ENCODE peak calls at places on chromosomes 1 and 21, in nine cellular contexts. X is H1, D is astrocyte, I is neural progenitor cell, H is tibial nerve, W is tibial artery, F is ascending aorta, C is H9, O is left lung. Y is an unnamed sample. For H3K4me1 and H3K27me3, the result is how much of the 10 kb centered on the place peaks cover.

GRCh38 chr1:145922266-145922665 is 3.7 kb upstream of the PEX11B start:
- DNase-seq in X (no peak), D (no peak), I (no peak), H (no peak), W (no peak), F (no peak), C (no peak), O (no peak), Y (no peak)

GRCh38 chr1:42282024-42282579 is 52.9 kb downstream of the FOXJ3 start:
- DNase-seq in X (no peak), D (peak), I (no peak), H (no peak), W (no peak), F (no peak), C (no peak), O (no peak), Y (no peak)

GRCh38 chr1:81780705-81781454 is 19.9 kb upstream of the ADGRL2 start:
- DNase-seq in X (no peak), D (no peak), I (no peak), H (no peak), W (no peak), F (no peak), C (no peak), O (no peak), Y (no peak)

GRCh38 chr1:64829411-64830033 is 84.6 kb downstream of the RAVER2 start:
- DNase-seq in X (no peak), D (no peak), I (peak), H (no peak), W (no peak), F (no peak), C (no peak), O (no peak), Y (no peak)

GRCh38 chr1:169624887-169625286 is 5.0 kb downstream of the SELP start:
- DNase-seq in X (no peak), D (no peak), I (no peak), H (no peak), W (no peak), F (no peak), C (no peak), O (no peak), Y (no peak)

GRCh38 chr1:53639251-53639721 is 99.7 kb downstream of the GLIS1 start:
- DNase-seq in X (no peak), D (peak), I (no peak), H (no peak), W (peak), F (no peak), C (no peak), O (peak), Y (no peak)

GRCh38 chr1:234479310-234479559 is 256 bp upstream of the TARBP1 start:
- DNase-seq in X (no peak), D (no peak), I (no peak), H (no peak), W (no peak), F (no peak), C (no peak), O (no peak), Y (no peak)

GRCh38 chr1:93784538-93784937 is 94.5 kb downstream of the DNTTIP2 start:
- DNase-seq in X (no peak), D (no peak), I (no peak), H (no peak), W (no peak), F (no peak), C (no peak), O (no peak), Y (no peak)

GRCh38 chr1:219123041-219123440 is 50.6 kb upstream of the LYPLAL1 start:
- DNase-seq in X (no peak), D (no peak), I (no peak), H (peak), W (no peak), F (no peak), C (no peak), O (no peak), Y (no peak)

GRCh38 chr1:78003882-78004718 is 639 bp upstream of the DNAJB4 start:
- DNase-seq in X (no peak), D (peak), I (peak), H (peak), W (no peak), F (no peak), C (peak), O (peak), Y (no peak)

GRCh38 chr1:232267837-232268598 is 361.9 kb downstream of the SIPA1L2 start:
- DNase-seq in X (no peak), D (no peak), I (no peak), H (no peak), W (no peak), F (no peak), C (no peak), O (no peak), Y (no peak)

GRCh38 chr1:111666828-111667227 is 47.2 kb downstream of the RAP1A start:
- DNase-seq in X (no peak), D (no peak), I (peak), H (no peak), W (no peak), F (no peak), C (no peak), O (no peak), Y (no peak)

GRCh38 chr1:196877964-196878363 is 9.9 kb upstream of the CFHR4 start:
- DNase-seq in X (peak), D (peak), I (peak), H (no peak), W (no peak), F (no peak), C (peak), O (no peak), Y (no peak)

GRCh38 chr1:222441006-222441620 is 106.8 kb downstream of the HHIPL2 start:
- DNase-seq in X (no peak), D (no peak), I (no peak), H (no peak), W (no peak), F (no peak), C (no peak), O (no peak), Y (no peak)

GRCh38 chr1:152112101-152112884 is 3.0 kb downstream of the TCHH start:
- DNase-seq in X (no peak), D (peak), I (peak), H (no peak), W (no peak), F (no peak), C (peak), O (peak), Y (no peak)

GRCh38 chr1:155005076-155005971 is 2.7 kb downstream of the ZBTB7B start:
- DNase-seq in X (no peak), D (no peak), I (no peak), H (peak), W (peak), F (peak), C (no peak), O (peak), Y (no peak)

GRCh38 chr21:15841856-15842564 is 112.2 kb downstream of the USP25 start:
- DNase-seq in X (no peak), D (peak), I (no peak), H (no peak), W (no peak), F (no peak), C (no peak), O (no peak), Y (no peak)

GRCh38 chr1:165823552-165824268 is 3.7 kb upstream of the UCK2 start:
- DNase-seq in X (no peak), D (no peak), I (no peak), H (no peak), W (no peak), F (no peak), C (no peak), O (no peak), Y (no peak)

GRCh38 chr1:171081220-171081993 is 9.3 kb upstream of the FMO3 start:
- DNase-seq in X (no peak), D (peak), I (peak), H (no peak), W (no peak), F (no peak), C (no peak), O (no peak), Y (no peak)

GRCh38 chr1:119602169-119602568 is 45.9 kb downstream of the ZNF697 start:
- DNase-seq in X (no peak), D (no peak), I (no peak), H (no peak), W (no peak), F (no peak), C (no peak), O (no peak), Y (no peak)

GRCh38 chr1:240004086-240004749 is 87.5 kb upstream of the FMN2 start:
- DNase-seq in X (no peak), D (no peak), I (peak), H (no peak), W (no peak), F (no peak), C (no peak), O (no peak), Y (no peak)

GRCh38 chr1:162913345-162913744 is 52.4 kb upstream of the CCDC190 start:
- DNase-seq in X (no peak), D (no peak), I (no peak), H (no peak), W (no peak), F (no peak), C (no peak), O (no peak), Y (no peak)

GRCh38 chr1:182527680-182528079 is 61.4 kb downstream of the RNASEL start:
- DNase-seq in X (no peak), D (no peak), I (peak), H (no peak), W (no peak), F (no peak), C (no peak), O (no peak), Y (no peak)

GRCh38 chr1:1037366-1038327 is 17.7 kb downstream of the AGRN start:
- DNase-seq in X (no peak), D (no peak), I (no peak), H (no peak), W (no peak), F (no peak), C (no peak), O (no peak), Y (no peak)

GRCh38 chr1:202968895-202969295 is 1.8 kb upstream of the CYB5R1 start:
- DNase-seq in X (no peak), D (peak), I (peak), H (peak), W (peak), F (peak), C (peak), O (peak), Y (no peak)

GRCh38 chr1:25744140-25744581 is 55.8 kb upstream of the SELENON start:
- DNase-seq in X (peak), D (peak), I (peak), H (peak), W (peak), F (peak), C (peak), O (peak), Y (no peak)

GRCh38 chr1:14971201-14971600 is 182.3 kb upstream of the TMEM51 start:
- DNase-seq in X (no peak), D (no peak), I (no peak), H (no peak), W (no peak), F (no peak), C (no peak), O (no peak), Y (no peak)

GRCh38 chr1:225250432-225250831 is 177.4 kb downstream of the LBR start:
- DNase-seq in X (no peak), D (no peak), I (no peak), H (no peak), W (no peak), F (no peak), C (no peak), O (no peak), Y (no peak)

GRCh38 chr21:41703857-41704501 is 62.9 kb downstream of the RIPK4 start:
- DNase-seq in X (no peak), D (no peak), I (no peak), H (no peak), W (no peak), F (no peak), C (no peak), O (no peak), Y (no peak)

GRCh38 chr1:75308365-75308764 is 174.2 kb downstream of the LHX8 start:
- DNase-seq in X (no peak), D (no peak), I (no peak), H (no peak), W (no peak), F (no peak), C (no peak), O (no peak), Y (no peak)

GRCh38 chr1:70140343-70140742 is 65.0 kb downstream of the LRRC40 start:
- DNase-seq in X (no peak), D (peak), I (no peak), H (peak), W (no peak), F (no peak), C (no peak), O (no peak), Y (no peak)

DNA sequence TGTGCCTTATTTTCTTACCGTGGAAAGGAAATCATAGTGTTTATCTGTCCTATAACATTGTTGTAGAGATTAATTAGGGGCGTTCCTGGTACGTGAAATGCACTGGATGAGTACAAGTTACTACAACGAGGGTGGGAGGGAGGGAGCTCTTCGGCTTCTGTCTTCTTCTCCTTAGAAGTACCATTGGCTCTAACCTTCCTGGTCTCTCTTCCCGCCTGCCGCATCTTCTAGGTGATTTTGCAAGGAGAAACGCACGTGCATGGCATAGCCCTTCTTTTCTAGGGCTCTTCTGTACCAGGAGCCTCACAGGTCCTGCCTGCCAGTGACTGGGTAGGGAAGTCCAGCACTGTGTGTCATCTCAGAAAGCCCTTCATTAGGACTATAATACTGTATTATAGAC is 16.8 kb downstream of the SH3BP5L start:
- DNase-seq in X (no peak), D (no peak), I (no peak), H (no peak), W (no peak), F (no peak), C (no peak), O (no peak), Y (no peak)
- H3K4me1 ChIP-seq in X (under half), D (under half), I (under half), H (under half), W (under half), F (under half), C (under half), O (half or more), Y (under half)

DNA sequence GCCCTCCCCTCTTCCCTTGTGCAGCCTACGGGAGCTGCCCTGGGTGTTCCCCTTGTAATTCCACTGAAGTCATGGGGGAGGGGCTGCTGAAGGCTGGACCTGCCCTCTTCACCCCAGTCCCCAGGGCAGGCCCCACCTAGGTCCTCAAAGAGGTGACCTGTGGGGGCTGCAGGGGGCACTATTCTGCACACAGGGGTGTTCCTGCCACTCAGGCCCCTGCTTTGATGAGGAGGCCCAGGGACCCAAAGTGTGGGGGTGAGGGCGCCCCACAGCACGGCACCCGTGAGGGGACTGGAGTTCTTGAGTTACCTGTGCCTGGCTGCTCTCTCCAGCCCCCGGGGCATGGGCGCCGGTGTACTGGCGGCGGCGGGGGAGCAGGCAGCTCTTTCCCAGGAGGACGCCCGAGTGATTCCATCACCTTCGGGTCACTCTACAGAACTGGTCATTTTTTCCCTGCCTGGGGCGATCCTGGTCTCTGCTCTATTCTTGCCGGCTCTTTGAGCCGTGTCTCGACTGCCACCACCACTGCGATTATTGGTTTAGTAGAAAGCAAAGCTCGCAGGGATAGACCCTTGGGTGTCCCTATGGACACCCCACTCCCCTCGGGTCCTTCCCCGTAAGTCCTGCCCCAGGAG is 6.9 kb upstream of the PRDM16 start:
- DNase-seq in X (no peak), D (no peak), I (peak), H (no peak), W (no peak), F (no peak), C (peak), O (peak), Y (no peak)
- H3K27me3 ChIP-seq in X (half or more), D (under half), I (half or more), H (half or more), W (under half), F (under half), C (half or more), O (under half), Y (under half)

GRCh38 chr1:66606359-66607142 is 72.6 kb downstream of the SGIP1 start:
- DNase-seq in X (no peak), D (no peak), I (no peak), H (no peak), W (no peak), F (no peak), C (no peak), O (no peak), Y (no peak)

GRCh38 chr1:66605419-66605997 is 71.6 kb downstream of the SGIP1 start:
- DNase-seq in X (no peak), D (no peak), I (no peak), H (no peak), W (no peak), F (no peak), C (no peak), O (no peak), Y (no peak)

GRCh38 chr1:66613187-66613586 is 79.2 kb downstream of the SGIP1 start:
- DNase-seq in X (no peak), D (no peak), I (no peak), H (no peak), W (no peak), F (no peak), C (no peak), O (no peak), Y (no peak)

DNA sequence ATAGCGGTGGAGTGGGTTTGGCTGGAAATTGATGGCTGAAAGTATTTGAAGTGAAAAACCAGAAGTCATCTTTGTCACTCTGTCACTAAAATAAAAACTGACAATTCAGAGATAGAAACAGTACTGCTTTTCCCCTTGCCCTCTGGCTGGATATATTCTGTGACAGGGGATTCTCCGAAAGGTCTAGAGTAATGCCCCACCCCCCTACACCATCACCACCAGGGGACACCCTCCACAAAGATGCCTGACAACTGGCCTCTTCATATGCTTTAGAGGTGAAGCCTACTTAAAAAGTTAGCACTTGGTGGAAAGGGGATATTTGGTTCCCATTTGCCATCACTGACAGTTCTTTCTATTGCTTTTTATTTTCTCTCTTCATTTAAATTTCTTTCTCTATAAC is 73.5 kb downstream of the SGIP1 start:
- DNase-seq in X (no peak), D (no peak), I (peak), H (no peak), W (no peak), F (no peak), C (peak), O (no peak), Y (no peak)
- TF ChIP-seq CTCF in X (peak), D (no peak), I (peak), H (no peak), W (no peak), F (no peak), C (peak), O (no peak), Y (no peak)

DNA sequence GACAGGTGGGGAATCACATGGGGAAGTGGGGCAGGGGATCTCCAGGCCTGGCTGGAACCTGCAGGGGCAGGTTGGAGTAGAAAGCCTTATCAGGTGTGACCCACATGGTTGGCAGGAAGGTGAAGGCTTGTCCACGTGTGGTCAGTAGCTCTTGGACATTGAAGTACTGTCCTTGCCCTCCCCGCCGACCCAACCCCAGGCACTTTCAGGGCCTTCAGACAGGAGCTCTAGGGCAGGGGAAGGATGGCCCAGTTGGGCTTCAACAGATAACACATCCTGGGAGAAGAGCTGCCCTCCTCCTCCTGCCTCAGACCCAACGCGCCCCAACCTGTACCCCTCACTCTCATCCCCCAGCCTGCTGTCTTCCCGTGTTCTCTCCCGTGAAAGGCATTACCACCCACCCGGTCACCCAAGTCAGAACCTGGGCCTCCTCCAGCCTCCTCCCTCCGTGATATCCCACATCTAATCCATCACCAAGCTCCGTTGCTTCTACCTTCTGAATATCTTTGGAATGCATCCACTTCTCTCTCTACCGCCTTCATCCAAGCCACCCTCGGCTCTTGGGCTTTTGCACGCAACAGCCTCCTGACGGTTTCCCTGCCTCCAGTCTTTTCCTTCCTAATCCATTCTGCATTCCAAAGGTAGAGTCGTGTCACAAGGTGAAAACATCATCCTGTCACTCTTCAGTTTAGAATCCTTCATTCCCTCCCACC is 15.9 kb downstream of the PTPRF start:
- DNase-seq in X (no peak), D (no peak), I (no peak), H (no peak), W (no peak), F (no peak), C (no peak), O (no peak), Y (no peak)
- H3K4me1 ChIP-seq in X (under half), D (under half), I (half or more), H (under half), W (under half), F (under half), C (under half), O (under half), Y (half or more)

GRCh38 chr1:39638965-39639332 is 494 bp downstream of the HEYL start:
- DNase-seq in X (no peak), D (no peak), I (no peak), H (no peak), W (no peak), F (no peak), C (no peak), O (no peak), Y (no peak)
- H3K27me3 ChIP-seq in X (under half), D (under half), I (half or more), H (under half), W (under half), F (under half), C (under half), O (under half), Y (under half)

GRCh38 chr1:215677112-215677511 is 110.0 kb downstream of the KCTD3 start:
- DNase-seq in X (no peak), D (no peak), I (no peak), H (no peak), W (no peak), F (no peak), C (no peak), O (no peak), Y (no peak)

GRCh38 chr1:215679231-215679630 is 112.1 kb downstream of the KCTD3 start:
- DNase-seq in X (no peak), D (no peak), I (no peak), H (no peak), W (no peak), F (no peak), C (no peak), O (no peak), Y (no peak)

DNA sequence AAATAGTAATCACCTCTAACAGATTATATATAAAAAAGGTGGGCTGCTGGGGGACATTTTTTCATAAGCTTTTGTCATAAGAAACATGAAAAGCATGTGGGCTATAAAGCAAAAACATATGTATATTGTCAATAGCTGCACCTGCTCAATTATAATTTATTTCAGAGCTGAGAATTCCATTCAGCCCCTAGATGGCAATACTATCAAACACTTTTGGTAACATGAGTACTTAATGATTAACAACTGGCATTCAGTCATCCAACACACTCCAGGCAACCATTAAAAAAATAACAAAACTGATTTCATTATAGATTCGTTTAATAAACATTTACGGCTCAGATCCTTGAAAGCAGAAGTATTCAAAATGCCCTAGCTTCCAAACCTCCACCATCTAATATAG is 115.1 kb downstream of the KCTD3 start:
- DNase-seq in X (no peak), D (no peak), I (no peak), H (no peak), W (no peak), F (no peak), C (no peak), O (no peak), Y (no peak)
- TF ChIP-seq CTCF in X (peak), D (peak), I (no peak), H (no peak), W (no peak), F (no peak), C (no peak), O (no peak), Y (no peak)